ENCODE peak calls at places on chromosomes 12 and 14, in five cellular contexts. X, U, Q, E and R are unnamed samples.

GRCh38 chr12:110233212-110233903 is 47.7 kb upstream of the ATP2A2 start:
- DNase-seq in X (no peak), U (no peak), Q (no peak), E (no peak), R (no peak)

GRCh38 chr14:105486974-105487448 is 325 bp downstream of the CRIP1 start:
- DNase-seq in X (no peak), U (no peak), Q (no peak), E (peak), R (no peak)

GRCh38 chr14:92613008-92613658 is 99.6 kb downstream of the RIN3 start:
- DNase-seq in X (no peak), U (no peak), Q (no peak), E (peak), R (no peak)

GRCh38 chr14:100528962-100529560 is 58.2 kb downstream of the BEGAIN start:
- DNase-seq in X (peak), U (no peak), Q (no peak), E (no peak), R (no peak)

GRCh38 chr14:74913986-74914573 is 9.0 kb downstream of the RPS6KL1 start:
- DNase-seq in X (peak), U (peak), Q (peak), E (peak), R (peak)

GRCh38 chr12:127548123-127548553 is 718.8 kb upstream of the TMEM132C start:
- DNase-seq in X (no peak), U (peak), Q (peak), E (no peak), R (peak)

GRCh38 chr12:46154221-46154975 is 114.4 kb downstream of the SLC38A1 start:
- DNase-seq in X (no peak), U (peak), Q (peak), E (no peak), R (peak)

GRCh38 chr12:25301798-25302197 is 51.1 kb upstream of the KRAS start:
- DNase-seq in X (no peak), U (no peak), Q (peak), E (no peak), R (peak)

GRCh38 chr12:13293086-13293485 is 96.6 kb downstream of the EMP1 start:
- DNase-seq in X (no peak), U (no peak), Q (peak), E (no peak), R (no peak)

GRCh38 chr14:101193845-101194355 is 290.4 kb upstream of the RTL1 start:
- DNase-seq in X (peak), U (no peak), Q (no peak), E (no peak), R (no peak)

GRCh38 chr12:102816816-102817434 is 100.1 kb downstream of the PAH start:
- DNase-seq in X (no peak), U (peak), Q (peak), E (no peak), R (no peak)

GRCh38 chr14:104972301-104973211 is 5.6 kb downstream of the AHNAK2 start:
- DNase-seq in X (peak), U (peak), Q (no peak), E (peak), R (peak)

GRCh38 chr14:104264495-104265265 is 126.3 kb downstream of the KIF26A start:
- DNase-seq in X (peak), U (no peak), Q (no peak), E (no peak), R (no peak)

GRCh38 chr12:13454991-13455696 is 258.6 kb downstream of the EMP1 start:
- DNase-seq in X (no peak), U (no peak), Q (no peak), E (no peak), R (no peak)

GRCh38 chr14:99968156-99968920 is 96.9 kb upstream of the EVL start:
- DNase-seq in X (no peak), U (peak), Q (peak), E (no peak), R (peak)

GRCh38 chr12:67514502-67514901 is 134.0 kb upstream of the DYRK2 start:
- DNase-seq in X (no peak), U (no peak), Q (no peak), E (no peak), R (no peak)

GRCh38 chr14:74596747-74597456 is 15.1 kb downstream of the LTBP2 start:
- DNase-seq in X (no peak), U (peak), Q (peak), E (no peak), R (peak)

GRCh38 chr14:85533821-85534271 is 3.9 kb downstream of the FLRT2 start:
- DNase-seq in X (no peak), U (peak), Q (peak), E (no peak), R (peak)

GRCh38 chr12:6133642-6134041 is 9.2 kb upstream of the VWF start:
- DNase-seq in X (no peak), U (no peak), Q (no peak), E (no peak), R (no peak)

GRCh38 chr14:103727313-103728000 is 11.8 kb downstream of the ZFYVE21 start:
- DNase-seq in X (peak), U (no peak), Q (no peak), E (peak), R (no peak)

GRCh38 chr14:89418452-89418851 is 1.4 kb upstream of the FOXN3 start:
- DNase-seq in X (no peak), U (no peak), Q (no peak), E (peak), R (peak)

GRCh38 chr12:88298761-88299242 is 156.7 kb downstream of the TMTC3 start:
- DNase-seq in X (peak), U (peak), Q (peak), E (no peak), R (peak)

GRCh38 chr12:114834621-114835020 is 150.6 kb upstream of the TBX3 start:
- DNase-seq in X (no peak), U (peak), Q (peak), E (no peak), R (peak)

GRCh38 chr12:30610718-30611117 is 85.0 kb downstream of the IPO8 start:
- DNase-seq in X (no peak), U (no peak), Q (no peak), E (no peak), R (no peak)

GRCh38 chr14:75885829-75886228 is 96.0 kb downstream of the TGFB3 start:
- DNase-seq in X (no peak), U (peak), Q (peak), E (no peak), R (peak)

GRCh38 chr12:114404451-114405198 is 1.3 kb downstream of the TBX5 start:
- DNase-seq in X (no peak), U (no peak), Q (peak), E (no peak), R (no peak)

GRCh38 chr12:93968518-93968917 is 179.9 kb upstream of the PLXNC1 start:
- DNase-seq in X (no peak), U (no peak), Q (no peak), E (no peak), R (no peak)

GRCh38 chr12:9760699-9761406 is at the start of gene CD69:
- DNase-seq in X (peak), U (no peak), Q (no peak), E (peak), R (no peak)

GRCh38 chr14:20683125-20683895 is 1.1 kb upstream of the RNASE4 start:
- DNase-seq in X (peak), U (peak), Q (peak), E (peak), R (peak)

GRCh38 chr14:20683896-20684661 is at the start of gene RNASE4:
- DNase-seq in X (peak), U (peak), Q (peak), E (peak), R (peak)

GRCh38 chr14:20681348-20682126 is 2.8 kb upstream of the RNASE4 start:
- DNase-seq in X (peak), U (peak), Q (peak), E (peak), R (peak)

GRCh38 chr14:20682127-20682434 is 2.3 kb upstream of the RNASE4 start:
- DNase-seq in X (peak), U (no peak), Q (no peak), E (no peak), R (no peak)

DNA sequence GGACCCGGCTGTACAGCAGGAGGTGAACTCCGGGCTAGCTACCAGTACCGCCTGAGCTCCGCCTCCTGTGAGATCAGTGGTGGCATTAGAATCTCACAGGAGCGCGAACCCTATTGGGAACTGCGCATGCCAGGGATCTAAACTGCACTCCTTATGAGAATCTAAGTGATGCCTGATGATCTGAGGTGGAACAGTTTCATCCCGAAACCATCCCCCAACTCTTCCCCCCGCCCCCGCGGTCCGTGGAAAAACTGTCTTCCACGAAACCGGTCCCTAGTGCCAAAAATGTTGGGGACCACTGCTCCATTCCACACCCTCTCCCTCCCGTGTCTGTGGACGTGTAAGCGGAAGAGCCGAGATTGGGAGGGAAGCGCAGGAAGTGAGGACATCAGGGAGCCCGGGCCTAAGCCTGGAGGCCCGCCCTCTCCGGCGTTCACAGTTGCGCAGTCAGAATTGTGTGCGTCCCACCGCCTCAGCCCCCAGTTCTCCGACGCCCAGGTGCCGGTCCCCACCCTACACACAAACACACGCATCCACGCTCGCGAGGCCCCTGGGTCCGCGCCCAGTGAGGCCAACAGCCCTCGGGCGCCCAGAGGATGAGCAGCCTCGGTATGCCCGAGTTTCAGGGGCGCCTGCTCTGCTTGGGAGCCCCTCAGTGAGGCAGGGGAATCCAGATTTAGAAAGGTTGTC is 1.8 kb upstream of the RNASE4 start:
- DNase-seq in X (peak), U (peak), Q (peak), E (peak), R (peak)
- TF ChIP-seq CTCF in X (no peak), U (no peak), Q (no peak), E (no peak), R (no peak)

DNA sequence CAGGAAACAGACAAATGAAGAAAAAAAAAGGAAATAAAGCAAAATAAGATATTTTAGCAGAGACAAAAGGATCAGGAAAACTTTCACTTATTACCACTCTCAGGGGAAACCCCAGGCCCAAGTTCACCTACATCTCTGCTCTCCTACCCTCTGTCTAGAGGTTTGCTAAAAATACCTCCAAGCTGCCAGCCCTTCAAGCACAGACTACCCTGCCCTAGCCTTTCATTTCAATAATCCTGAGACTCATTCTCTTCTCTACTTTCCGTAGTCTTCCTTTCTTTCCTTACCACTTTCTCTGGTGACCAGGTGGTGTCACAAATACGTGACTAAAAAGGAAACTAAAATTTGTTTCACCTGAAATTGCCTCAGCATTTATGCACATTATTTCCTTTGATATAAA is 33.8 kb downstream of the RPAP3 start:
- DNase-seq in X (no peak), U (no peak), Q (no peak), E (no peak), R (no peak)
- H3K4me3 ChIP-seq in X (no peak), U (no peak), Q (no peak), E (no peak), R (no peak)

DNA sequence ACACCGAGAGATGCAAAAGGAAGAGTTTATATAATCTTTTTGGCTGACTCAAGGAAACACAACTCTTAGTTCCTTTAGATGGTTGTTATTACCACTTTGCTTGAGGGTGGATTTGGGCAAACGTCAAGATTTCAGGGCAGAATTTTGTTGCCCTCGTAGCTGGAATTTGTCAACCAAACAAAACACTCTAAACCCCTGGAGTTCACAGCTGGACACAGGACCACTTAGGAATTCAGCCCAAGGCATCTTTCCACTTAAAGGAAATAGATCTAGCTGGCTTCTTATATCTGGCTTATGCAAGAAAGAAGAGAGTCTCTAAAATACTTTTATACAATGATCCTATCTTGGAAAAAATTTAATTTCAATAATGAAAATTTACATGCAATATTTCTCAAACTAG is 237.8 kb upstream of the LRIG3 start:
- DNase-seq in X (no peak), U (no peak), Q (no peak), E (no peak), R (no peak)
- TF ChIP-seq CTCF in X (no peak), U (no peak), Q (no peak), E (no peak), R (no peak)

GRCh38 chr12:121383601-121384019 is 16.3 kb upstream of the RNF34 start:
- DNase-seq in X (no peak), U (no peak), Q (no peak), E (no peak), R (no peak)
- H3K4me3 ChIP-seq in X (no peak), U (no peak), Q (no peak), E (no peak), R (no peak)

GRCh38 chr14:63544641-63545234 is 1.6 kb upstream of the PPP2R5E start:
- DNase-seq in X (no peak), U (peak), Q (peak), E (no peak), R (peak)
- TF ChIP-seq CTCF in X (no peak), U (peak), Q (peak), E (no peak), R (peak)

GRCh38 chr12:108305520-108305919 is 33.6 kb downstream of the CMKLR1 start:
- DNase-seq in X (peak), U (peak), Q (peak), E (peak), R (peak)
- H3K4me3 ChIP-seq in X (no peak), U (no peak), Q (no peak), E (no peak), R (peak)

GRCh38 chr14:70907172-70907995 is at the start of gene PCNX1:
- DNase-seq in X (peak), U (peak), Q (peak), E (peak), R (peak)
- TF ChIP-seq CTCF in X (peak), U (peak), Q (peak), E (peak), R (peak)

GRCh38 chr14:20750194-20750593 is 4.5 kb downstream of the EDDM3A start:
- DNase-seq in X (no peak), U (no peak), Q (no peak), E (no peak), R (no peak)

GRCh38 chr14:20748439-20748838 is 2.8 kb downstream of the EDDM3A start:
- DNase-seq in X (no peak), U (no peak), Q (no peak), E (peak), R (no peak)

GRCh38 chr14:20742132-20742531 is 3.6 kb upstream of the EDDM3A start:
- DNase-seq in X (no peak), U (no peak), Q (no peak), E (no peak), R (no peak)

GRCh38 chr14:20743556-20743955 is 2.1 kb upstream of the EDDM3A start:
- DNase-seq in X (no peak), U (no peak), Q (no peak), E (no peak), R (no peak)

DNA sequence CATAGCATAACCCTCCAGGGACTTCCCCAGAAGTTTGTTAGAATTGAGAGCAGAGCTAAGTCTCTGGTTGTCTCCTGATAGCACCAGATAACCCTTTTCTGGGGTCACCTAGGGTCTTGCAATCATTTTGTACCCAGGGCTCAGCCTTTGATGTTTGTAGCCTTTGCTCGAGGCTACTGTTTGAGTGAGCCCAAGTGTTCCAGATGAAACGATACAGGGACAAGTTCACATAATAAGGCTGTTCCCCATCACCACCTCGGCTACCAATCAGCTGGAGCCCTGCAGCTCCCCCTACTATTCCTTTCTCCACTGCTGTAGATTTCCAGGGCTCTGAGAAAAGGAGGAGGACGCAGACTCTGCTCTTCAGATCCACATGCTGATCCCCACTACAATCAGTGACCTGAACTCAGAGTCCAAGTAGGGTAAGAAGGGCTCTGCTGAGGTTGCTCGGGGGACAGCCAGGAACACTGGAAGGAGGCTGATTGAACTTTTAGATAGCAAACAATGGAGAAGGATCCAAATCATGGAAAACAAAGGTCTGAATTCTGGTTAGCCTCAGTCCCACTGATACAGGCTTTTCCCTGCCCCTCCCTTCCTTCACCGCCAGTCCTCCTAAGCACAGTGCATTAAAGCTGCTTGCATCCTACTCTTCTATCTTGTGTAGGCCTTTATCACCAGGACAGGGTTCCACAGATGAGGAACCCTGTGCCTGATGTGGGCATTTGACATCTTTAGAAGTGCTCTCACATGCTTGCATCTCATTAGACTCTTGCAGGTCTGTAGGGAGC is at the start of gene EDDM3A:
- DNase-seq in X (no peak), U (no peak), Q (no peak), E (no peak), R (no peak)
- H3K4me3 ChIP-seq in X (no peak), U (no peak), Q (no peak), E (no peak), R (no peak)

DNA sequence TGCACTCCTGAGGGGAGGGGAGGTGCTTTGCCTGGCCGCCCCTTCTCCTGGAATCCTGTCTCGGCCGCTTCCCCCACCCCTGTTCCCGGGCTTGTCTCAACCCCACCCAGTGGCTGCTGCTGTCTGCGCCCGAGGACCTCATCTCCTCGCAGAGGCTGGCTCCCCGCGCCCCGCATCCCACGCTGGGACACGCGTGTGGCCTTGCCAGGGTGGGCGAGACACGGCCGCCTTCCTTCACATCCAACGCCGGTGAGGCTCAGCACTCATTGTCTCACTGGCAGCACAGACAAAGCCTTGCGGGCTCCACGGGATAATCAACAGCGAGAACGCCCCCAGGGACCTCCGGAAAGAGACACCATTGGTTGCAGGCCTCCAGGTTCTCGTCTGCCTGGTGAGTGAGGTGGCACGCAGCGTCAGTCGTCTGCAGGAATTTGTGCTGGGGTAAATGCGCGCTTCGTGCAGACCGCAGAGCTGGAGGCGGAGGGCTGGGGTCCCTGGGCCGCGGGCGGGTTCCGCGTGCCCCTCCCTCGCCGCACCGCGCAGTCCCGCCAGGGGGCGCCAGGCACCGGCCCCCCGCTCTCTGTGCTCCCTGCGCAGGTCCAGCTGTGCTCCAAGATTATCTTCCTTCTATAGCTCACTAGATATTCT is 26.8 kb downstream of the CCDC177 start:
- DNase-seq in X (no peak), U (peak), Q (no peak), E (no peak), R (no peak)
- TF ChIP-seq CTCF in X (no peak), U (peak), Q (peak), E (no peak), R (peak)